ENCODE peak calls at places on chromosomes 1 and 21, in five cellular contexts. Z, X, H, M and O are unnamed samples.

GRCh38 chr1:65209005-65209885 is 61.2 kb downstream of the AK4 start:
- DNase-seq in Z (peak), X (no peak), H (no peak), M (peak), O (peak)

GRCh38 chr1:12540580-12541273 is 77.3 kb downstream of the DHRS3 start:
- DNase-seq in Z (no peak), X (no peak), H (no peak), M (no peak), O (no peak)

GRCh38 chr1:7408771-7409150 is 362.3 kb upstream of the VAMP3 start:
- DNase-seq in Z (no peak), X (no peak), H (no peak), M (no peak), O (no peak)

GRCh38 chr1:161068306-161069200 is 1.1 kb downstream of the ARHGAP30 start:
- DNase-seq in Z (no peak), X (peak), H (peak), M (no peak), O (no peak)

GRCh38 chr1:36168538-36168937 is 12.6 kb downstream of the MAP7D1 start:
- DNase-seq in Z (no peak), X (no peak), H (no peak), M (no peak), O (no peak)

GRCh38 chr1:231799363-231799986 is 172.9 kb downstream of the DISC1 start:
- DNase-seq in Z (no peak), X (no peak), H (no peak), M (no peak), O (no peak)

GRCh38 chr1:231404318-231404717 is 17.8 kb downstream of the EGLN1 start:
- DNase-seq in Z (no peak), X (no peak), H (no peak), M (no peak), O (no peak)

GRCh38 chr1:231534703-231535159 is 6.3 kb downstream of the TSNAX start:
- DNase-seq in Z (peak), X (no peak), H (no peak), M (no peak), O (no peak)

GRCh38 chr21:45405819-45406762 is 1.1 kb downstream of the COL18A1 start:
- DNase-seq in Z (no peak), X (no peak), H (no peak), M (no peak), O (no peak)

GRCh38 chr1:94045465-94046056 is 75.4 kb downstream of the ABCA4 start:
- DNase-seq in Z (peak), X (peak), H (no peak), M (peak), O (peak)

GRCh38 chr1:1626207-1627141 is 5.5 kb upstream of the MMP23B start:
- DNase-seq in Z (no peak), X (no peak), H (no peak), M (no peak), O (no peak)